ENCODE peak calls at places on chromosomes 7 and 10, in seven cellular contexts. One of them, this sample, is unnamed.

GRCh38 chr7:2508327-2509231 is 11.0 kb upstream of the LFNG start:
- DNase-seq in HCT116: no peak
- DNase-seq in HepG2: no peak
- DNase-seq in K562: peak; percentile 38
- DNase-seq in A549: no peak
- DNase-seq in GM12878: no peak
- DNase-seq in GM23338: no peak
- DNase-seq in this sample: peak; percentile 83

GRCh38 chr7:157027568-157028527 is 17.4 kb upstream of the MNX1 start:
- DNase-seq in GM12878: no peak
- DNase-seq in K562: no peak
- DNase-seq in HepG2: no peak
- DNase-seq in GM23338: no peak
- DNase-seq in HCT116: no peak
- DNase-seq in A549: no peak
- DNase-seq in this sample: no peak

GRCh38 chr7:100171087-100171681 is 2.8 kb upstream of the GAL3ST4 start:
- DNase-seq in GM23338: peak; percentile 86
- DNase-seq in K562: peak; percentile 13
- DNase-seq in HepG2: no peak
- DNase-seq in GM12878: no peak
- DNase-seq in HCT116: no peak
- DNase-seq in A549: no peak
- DNase-seq in this sample: no peak

GRCh38 chr10:88471909-88472308 is 111.2 kb downstream of the RNLS start:
- DNase-seq in K562: no peak
- DNase-seq in GM12878: no peak
- DNase-seq in GM23338: peak; percentile 63
- DNase-seq in A549: no peak
- DNase-seq in HepG2: no peak
- DNase-seq in HCT116: no peak
- DNase-seq in this sample: no peak

GRCh38 chr7:105759670-105760548 is 116.5 kb downstream of the ATXN7L1 start:
- DNase-seq in A549: peak; percentile 71
- DNase-seq in GM12878: no peak
- DNase-seq in HepG2: peak; percentile 41
- DNase-seq in GM23338: peak; percentile 77
- DNase-seq in HCT116: peak; percentile 45
- DNase-seq in K562: peak; percentile 33
- DNase-seq in this sample: no peak

GRCh38 chr10:77386833-77387232 is 250.8 kb downstream of the KCNMA1 start:
- DNase-seq in HepG2: no peak
- DNase-seq in K562: no peak
- DNase-seq in A549: no peak
- DNase-seq in GM12878: no peak
- DNase-seq in HCT116: no peak
- DNase-seq in GM23338: no peak
- DNase-seq in this sample: no peak

GRCh38 chr7:2196381-2197378 is 36.1 kb downstream of the MAD1L1 start:
- DNase-seq in HepG2: no peak
- DNase-seq in A549: no peak
- DNase-seq in GM23338: no peak
- DNase-seq in K562: no peak
- DNase-seq in GM12878: no peak
- DNase-seq in HCT116: no peak
- DNase-seq in this sample: no peak

GRCh38 chr7:155553871-155554270 is 7.5 kb upstream of the CNPY1 start:
- DNase-seq in GM23338: no peak
- DNase-seq in A549: no peak
- DNase-seq in HepG2: no peak
- DNase-seq in K562: no peak
- DNase-seq in GM12878: no peak
- DNase-seq in HCT116: no peak
- DNase-seq in this sample: no peak

GRCh38 chr7:815284-816216 is 16.7 kb upstream of the SUN1 start:
- DNase-seq in K562: peak; percentile 37
- DNase-seq in GM23338: peak; percentile 91
- DNase-seq in HCT116: no peak
- DNase-seq in GM12878: no peak
- DNase-seq in HepG2: no peak
- DNase-seq in A549: peak; percentile 48
- DNase-seq in this sample: no peak

GRCh38 chr7:121954803-121955202 is 81.8 kb downstream of the PTPRZ1 start:
- DNase-seq in A549: no peak
- DNase-seq in HCT116: no peak
- DNase-seq in GM12878: no peak
- DNase-seq in HepG2: no peak
- DNase-seq in K562: no peak
- DNase-seq in GM23338: no peak
- DNase-seq in this sample: no peak

GRCh38 chr7:106867641-106868351 is 2.7 kb downstream of the PIK3CG start:
- DNase-seq in HepG2: no peak
- DNase-seq in GM12878: no peak
- DNase-seq in HCT116: no peak
- DNase-seq in GM23338: no peak
- DNase-seq in K562: no peak
- DNase-seq in A549: no peak
- DNase-seq in this sample: no peak

GRCh38 chr7:20200965-20201364 is 16.2 kb downstream of the MACC1 start:
- DNase-seq in HCT116: no peak
- DNase-seq in HepG2: no peak
- DNase-seq in GM12878: no peak
- DNase-seq in GM23338: no peak
- DNase-seq in K562: no peak
- DNase-seq in A549: no peak
- DNase-seq in this sample: no peak

GRCh38 chr10:90837486-90837885 is 20.4 kb downstream of the HTR7 start:
- DNase-seq in HepG2: no peak
- DNase-seq in K562: no peak
- DNase-seq in HCT116: no peak
- DNase-seq in GM12878: no peak
- DNase-seq in GM23338: no peak
- DNase-seq in A549: no peak
- DNase-seq in this sample: no peak

GRCh38 chr10:42995537-42995936 is 81.3 kb upstream of the RET start:
- DNase-seq in K562: no peak
- DNase-seq in HCT116: no peak
- DNase-seq in A549: no peak
- DNase-seq in GM23338: no peak
- DNase-seq in HepG2: no peak
- DNase-seq in GM12878: no peak
- DNase-seq in this sample: no peak

GRCh38 chr7:128068785-128069184 is 37.5 kb upstream of the LRRC4 start:
- DNase-seq in HCT116: no peak
- DNase-seq in GM12878: no peak
- DNase-seq in K562: no peak
- DNase-seq in HepG2: no peak
- DNase-seq in A549: no peak
- DNase-seq in GM23338: no peak
- DNase-seq in this sample: no peak

GRCh38 chr10:14838582-14839304 is 637 bp downstream of the HSPA14 start:
- DNase-seq in K562: peak; percentile 44
- DNase-seq in GM23338: peak; percentile 83
- DNase-seq in GM12878: no peak
- DNase-seq in HepG2: peak; percentile 18
- DNase-seq in HCT116: no peak
- DNase-seq in A549: peak; percentile 16
- DNase-seq in this sample: peak; percentile 6

GRCh38 chr7:378041-378420 is 88.1 kb downstream of the FOXL3 start:
- DNase-seq in A549: no peak
- DNase-seq in GM23338: no peak
- DNase-seq in GM12878: no peak
- DNase-seq in K562: no peak
- DNase-seq in HepG2: no peak
- DNase-seq in HCT116: no peak
- DNase-seq in this sample: no peak

GRCh38 chr10:62545155-62545554 is 171.0 kb downstream of the ZNF365 start:
- DNase-seq in HCT116: no peak
- DNase-seq in K562: no peak
- DNase-seq in HepG2: no peak
- DNase-seq in GM23338: no peak
- DNase-seq in GM12878: no peak
- DNase-seq in A549: no peak
- DNase-seq in this sample: peak; percentile 17

GRCh38 chr10:133162178-133162909 is 2.3 kb downstream of the KNDC1 start:
- DNase-seq in GM12878: no peak
- DNase-seq in K562: no peak
- DNase-seq in A549: no peak
- DNase-seq in HCT116: no peak
- DNase-seq in GM23338: no peak
- DNase-seq in HepG2: peak; percentile 25
- DNase-seq in this sample: no peak

GRCh38 chr7:138980575-138981285 is 459 bp downstream of the KIAA1549 start:
- DNase-seq in A549: no peak
- DNase-seq in HepG2: no peak
- DNase-seq in K562: no peak
- DNase-seq in HCT116: no peak
- DNase-seq in GM23338: peak; percentile 66
- DNase-seq in GM12878: no peak
- DNase-seq in this sample: no peak

GRCh38 chr10:47176903-47177860 is 122.8 kb upstream of the GDF10 start:
- DNase-seq in A549: no peak
- DNase-seq in GM23338: no peak
- DNase-seq in GM12878: no peak
- DNase-seq in HCT116: no peak
- DNase-seq in HepG2: no peak
- DNase-seq in K562: no peak
- DNase-seq in this sample: no peak

GRCh38 chr7:31938650-31939049 is 131.6 kb downstream of the PDE1C start:
- DNase-seq in K562: no peak
- DNase-seq in GM23338: peak; percentile 15
- DNase-seq in A549: peak; percentile 86
- DNase-seq in HCT116: no peak
- DNase-seq in GM12878: no peak
- DNase-seq in HepG2: no peak
- DNase-seq in this sample: no peak

GRCh38 chr7:49635800-49636199 is 137.6 kb upstream of the VWC2 start:
- DNase-seq in HCT116: no peak
- DNase-seq in A549: no peak
- DNase-seq in GM23338: no peak
- DNase-seq in GM12878: no peak
- DNase-seq in HepG2: no peak
- DNase-seq in K562: no peak
- DNase-seq in this sample: no peak

GRCh38 chr10:51910596-51910995 is 211.2 kb upstream of the CSTF2T start:
- DNase-seq in GM23338: peak; percentile 47
- DNase-seq in HCT116: no peak
- DNase-seq in K562: no peak
- DNase-seq in HepG2: no peak
- DNase-seq in GM12878: no peak
- DNase-seq in A549: no peak
- DNase-seq in this sample: no peak

GRCh38 chr10:6464862-6465430 is 115.1 kb downstream of the PRKCQ start:
- DNase-seq in HepG2: no peak
- DNase-seq in HCT116: no peak
- DNase-seq in A549: no peak
- DNase-seq in GM12878: no peak
- DNase-seq in K562: peak; percentile 80
- DNase-seq in GM23338: no peak
- DNase-seq in this sample: no peak
- TF ChIP-seq REST in HepG2: no peak
- TF ChIP-seq REST in HCT116: no peak
- TF ChIP-seq REST in A549: no peak
- TF ChIP-seq REST in GM12878: no peak
- TF ChIP-seq REST in K562: no peak
- TF ChIP-seq REST in GM23338: no peak
- TF ChIP-seq REST in this sample: no peak

DNA sequence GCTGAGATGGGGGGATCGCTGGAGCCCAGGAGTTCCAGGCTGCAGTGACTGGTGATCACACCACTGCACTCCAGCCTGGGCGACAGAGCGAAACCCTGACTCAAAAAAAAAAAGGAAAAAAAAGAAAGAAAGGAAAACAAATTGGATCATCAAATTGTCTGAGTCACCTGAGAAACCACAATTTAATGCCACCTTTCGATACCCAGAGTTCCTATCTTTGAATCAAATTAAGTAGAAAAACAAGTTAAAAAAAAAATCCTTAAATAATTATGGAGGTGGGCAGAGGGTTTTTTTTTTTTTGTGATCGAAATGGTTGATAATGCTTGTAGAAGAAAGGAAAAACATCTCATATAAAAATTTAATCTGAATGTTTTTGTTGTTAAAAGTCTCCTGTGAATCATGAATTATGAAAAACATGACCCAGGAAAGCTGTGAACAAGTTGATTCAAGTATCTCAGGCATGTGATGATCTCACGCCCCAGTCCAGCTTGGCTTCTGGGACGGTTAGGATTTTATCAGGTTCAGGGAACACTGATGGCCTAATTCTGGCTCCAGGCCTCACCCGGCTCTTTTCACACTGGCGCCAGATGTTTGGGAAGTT is 25.3 kb upstream of the CUX1 start:
- DNase-seq in K562: no peak
- DNase-seq in GM12878: no peak
- DNase-seq in A549: no peak
- DNase-seq in GM23338: no peak
- DNase-seq in HCT116: no peak
- DNase-seq in HepG2: no peak
- DNase-seq in this sample: no peak
- TF ChIP-seq REST in K562: no peak
- TF ChIP-seq REST in GM12878: no peak
- TF ChIP-seq REST in A549: no peak
- TF ChIP-seq REST in GM23338: no peak
- TF ChIP-seq REST in HCT116: no peak
- TF ChIP-seq REST in HepG2: no peak
- TF ChIP-seq REST in this sample: no peak

DNA sequence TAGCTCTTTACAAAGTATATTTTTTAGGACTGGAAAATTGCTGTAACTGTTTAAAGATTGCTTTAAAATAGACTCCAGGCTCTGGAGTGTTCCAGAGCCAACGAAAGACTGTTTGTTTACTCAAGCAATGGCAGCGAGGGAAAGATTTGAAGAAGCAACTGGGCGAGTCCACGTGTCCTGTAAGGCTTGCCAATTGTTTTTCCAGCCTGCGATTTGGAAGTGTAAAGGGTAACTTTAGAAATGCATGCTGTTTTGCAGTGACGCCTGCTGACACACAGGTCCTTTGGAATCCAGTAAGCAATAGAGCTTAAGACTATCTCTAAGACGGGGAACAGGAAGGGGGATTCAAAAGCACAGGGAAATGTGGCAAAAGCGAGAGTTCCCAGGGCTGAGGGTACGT is 55.8 kb downstream of the TACC2 start:
- DNase-seq in A549: no peak
- DNase-seq in HCT116: no peak
- DNase-seq in HepG2: no peak
- DNase-seq in K562: no peak
- DNase-seq in GM23338: peak; percentile 50
- DNase-seq in GM12878: no peak
- DNase-seq in this sample: no peak
- TF ChIP-seq REST in A549: no peak
- TF ChIP-seq REST in HCT116: no peak
- TF ChIP-seq REST in HepG2: no peak
- TF ChIP-seq REST in K562: no peak
- TF ChIP-seq REST in GM23338: no peak
- TF ChIP-seq REST in GM12878: no peak
- TF ChIP-seq REST in this sample: no peak

DNA sequence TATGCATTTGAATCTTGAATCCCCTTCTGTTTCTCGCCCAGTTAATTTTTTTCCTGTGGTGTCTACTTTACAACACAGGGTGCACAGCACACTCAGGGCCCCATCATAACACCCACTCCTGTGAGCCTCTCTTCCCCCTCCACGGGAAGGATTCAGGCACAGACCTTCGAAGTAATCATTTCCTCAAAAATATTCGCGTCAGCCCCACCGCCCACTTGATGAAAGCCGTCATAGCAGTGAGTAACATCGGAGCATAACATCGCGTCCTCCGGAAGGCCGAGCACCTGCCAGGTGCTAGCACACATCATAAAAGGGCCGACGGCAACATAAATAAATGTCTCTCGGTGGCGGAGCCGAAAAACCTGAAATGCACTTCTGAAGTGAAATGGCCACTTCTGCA is 201.7 kb upstream of the ADARB2 start:
- DNase-seq in HCT116: no peak
- DNase-seq in HepG2: no peak
- DNase-seq in K562: no peak
- DNase-seq in GM12878: no peak
- DNase-seq in A549: no peak
- DNase-seq in GM23338: no peak
- DNase-seq in this sample: no peak
- TF ChIP-seq REST in HCT116: no peak
- TF ChIP-seq REST in HepG2: no peak
- TF ChIP-seq REST in K562: no peak
- TF ChIP-seq REST in GM12878: no peak
- TF ChIP-seq REST in A549: no peak
- TF ChIP-seq REST in GM23338: no peak
- TF ChIP-seq REST in this sample: no peak